ENCODE peak calls at places on chromosomes 12 and 14, in five cellular contexts. K is mesothelial cell of epicardium, Z is sciatic nerve, W is LoVo, C is KBM-7. X is an unnamed sample.

GRCh38 chr12:103493199-103493598 is 2.6 kb downstream of the C12orf42 start:
- DNase-seq in K (no peak), Z (no peak), W (no peak), C (no peak), X (no peak)

GRCh38 chr12:80925237-80925636 is 12.5 kb downstream of the LIN7A start:
- DNase-seq in K (no peak), Z (no peak), W (no peak), C (no peak), X (no peak)

GRCh38 chr14:99930420-99931274 is 134.6 kb upstream of the EVL start:
- DNase-seq in K (no peak), Z (no peak), W (peak; percentile 15), C (no peak), X (peak; percentile 34)

GRCh38 chr14:102140750-102141145 is 1.1 kb downstream of the WDR20 start:
- DNase-seq in K (no peak), Z (no peak), W (no peak), C (no peak), X (no peak)

GRCh38 chr12:80777587-80777986 is 60.9 kb downstream of the MYF5 start:
- DNase-seq in K (no peak), Z (no peak), W (no peak), C (peak; percentile 21), X (no peak)

GRCh38 chr14:32342151-32342853 is 13.2 kb downstream of the AKAP6 start:
- DNase-seq in K (no peak), Z (no peak), W (peak; percentile 23), C (no peak), X (no peak)

GRCh38 chr12:116484807-116485206 is 74.4 kb upstream of the MAP1LC3B2 start:
- DNase-seq in K (no peak), Z (peak; percentile 78), W (no peak), C (no peak), X (no peak)

GRCh38 chr12:94603434-94604068 is 46.8 kb downstream of the TMCC3 start:
- DNase-seq in K (no peak), Z (no peak), W (no peak), C (peak; percentile 47), X (peak; percentile 48)

GRCh38 chr12:113416091-113416754 is 6.0 kb upstream of the SDSL start:
- DNase-seq in K (no peak), Z (no peak), W (no peak), C (peak; percentile 69), X (peak; percentile 90)

GRCh38 chr12:12673296-12673695 is 22.7 kb downstream of the GPR19 start:
- DNase-seq in K (no peak), Z (no peak), W (no peak), C (no peak), X (no peak)

GRCh38 chr12:132466241-132467188 is 23.4 kb upstream of the FBRSL1 start:
- DNase-seq in K (no peak), Z (no peak), W (no peak), C (no peak), X (no peak)

GRCh38 chr12:77064891-77065360 is 443 bp downstream of the E2F7 start:
- DNase-seq in K (peak; percentile 19), Z (peak; percentile 58), W (peak; percentile 24), C (no peak), X (peak; percentile 63)

GRCh38 chr14:26841920-26842741 is 244.3 kb upstream of the NOVA1 start:
- DNase-seq in K (no peak), Z (peak; percentile 77), W (peak; percentile 1), C (no peak), X (no peak)

GRCh38 chr12:94207467-94208432 is 59.4 kb downstream of the PLXNC1 start:
- DNase-seq in K (no peak), Z (no peak), W (no peak), C (peak; percentile 48), X (peak; percentile 78)

GRCh38 chr12:114666746-114667668 is 17.0 kb downstream of the TBX3 start:
- DNase-seq in K (no peak), Z (no peak), W (no peak), C (no peak), X (no peak)

GRCh38 chr14:90556050-90556477 is 159.2 kb downstream of the CALM1 start:
- DNase-seq in K (no peak), Z (no peak), W (no peak), C (no peak), X (peak; percentile 3)

GRCh38 chr14:24231263-24232120 is 675 bp downstream of the NEDD8 start:
- DNase-seq in K (no peak), Z (no peak), W (no peak), C (peak; percentile 35), X (peak; percentile 10)

GRCh38 chr12:55929306-55929791 is 1.6 kb upstream of the DGKA start:
- DNase-seq in K (no peak), Z (no peak), W (no peak), C (peak; percentile 24), X (no peak)

GRCh38 chr14:103539056-103539825 is 10.2 kb downstream of the TRMT61A start:
- DNase-seq in K (no peak), Z (no peak), W (no peak), C (peak; percentile 9), X (no peak)

GRCh38 chr14:74437654-74438053 is 11.6 kb upstream of the SYNDIG1L start:
- DNase-seq in K (no peak), Z (no peak), W (no peak), C (peak; percentile 18), X (no peak)